ENCODE peak calls at places on chromosomes 12 and 14, in five cellular contexts. I, V, T, B and Z are unnamed samples.

GRCh38 chr12:46523863-46524770 is 151.5 kb upstream of the SLC38A2 start:
- DNase-seq in I (no peak), V (peak; percentile 96), T (no peak), B (peak; percentile 86), Z (no peak)

GRCh38 chr12:88952543-88952942 is 372.3 kb upstream of the KITLG start:
- DNase-seq in I (no peak), V (peak; percentile 46), T (peak; percentile 54), B (no peak), Z (peak; percentile 41)

GRCh38 chr12:59780605-59781135 is 184.8 kb downstream of the SLC16A7 start:
- DNase-seq in I (no peak), V (peak; percentile 18), T (no peak), B (no peak), Z (no peak)

GRCh38 chr12:48861111-48861510 is 4.6 kb downstream of the RND1 start:
- DNase-seq in I (no peak), V (no peak), T (no peak), B (no peak), Z (no peak)

GRCh38 chr14:78933948-78934524 is 763.9 kb downstream of the NRXN3 start:
- DNase-seq in I (no peak), V (peak; percentile 42), T (no peak), B (peak; percentile 13), Z (no peak)

GRCh38 chr12:25382311-25383106 is 131.8 kb upstream of the KRAS start:
- DNase-seq in I (no peak), V (no peak), T (no peak), B (no peak), Z (peak; percentile 39)

GRCh38 chr12:26987634-26988424 is 26.4 kb downstream of the TM7SF3 start:
- DNase-seq in I (no peak), V (no peak), T (no peak), B (peak; percentile 27), Z (no peak)

GRCh38 chr14:40447032-40447431 is 1014.8 kb upstream of the FBXO33 start:
- DNase-seq in I (no peak), V (no peak), T (no peak), B (no peak), Z (no peak)

GRCh38 chr12:64120568-64120967 is 101.5 kb downstream of the KICS2 start:
- DNase-seq in I (no peak), V (no peak), T (no peak), B (no peak), Z (no peak)

GRCh38 chr12:56413392-56413791 is 35.8 kb downstream of the TIMELESS start:
- DNase-seq in I (no peak), V (no peak), T (no peak), B (peak; percentile 11), Z (no peak)

GRCh38 chr14:100822921-100823320 is 3.0 kb upstream of the MEG3 start:
- DNase-seq in I (no peak), V (no peak), T (no peak), B (no peak), Z (no peak)

GRCh38 chr14:93962701-93963601 is 13.4 kb downstream of the ASB2 start:
- DNase-seq in I (no peak), V (no peak), T (no peak), B (no peak), Z (peak; percentile 75)

GRCh38 chr14:34420547-34421150 is 41.4 kb downstream of the SPTSSA start:
- DNase-seq in I (no peak), V (no peak), T (no peak), B (no peak), Z (no peak)

GRCh38 chr12:121806556-121807308 is 2.9 kb downstream of the SETD1B start:
- DNase-seq in I (no peak), V (peak; percentile 51), T (no peak), B (peak; percentile 67), Z (no peak)

GRCh38 chr12:107543841-107544240 is 141.8 kb upstream of the PWP1 start:
- DNase-seq in I (no peak), V (no peak), T (no peak), B (no peak), Z (no peak)

DNA sequence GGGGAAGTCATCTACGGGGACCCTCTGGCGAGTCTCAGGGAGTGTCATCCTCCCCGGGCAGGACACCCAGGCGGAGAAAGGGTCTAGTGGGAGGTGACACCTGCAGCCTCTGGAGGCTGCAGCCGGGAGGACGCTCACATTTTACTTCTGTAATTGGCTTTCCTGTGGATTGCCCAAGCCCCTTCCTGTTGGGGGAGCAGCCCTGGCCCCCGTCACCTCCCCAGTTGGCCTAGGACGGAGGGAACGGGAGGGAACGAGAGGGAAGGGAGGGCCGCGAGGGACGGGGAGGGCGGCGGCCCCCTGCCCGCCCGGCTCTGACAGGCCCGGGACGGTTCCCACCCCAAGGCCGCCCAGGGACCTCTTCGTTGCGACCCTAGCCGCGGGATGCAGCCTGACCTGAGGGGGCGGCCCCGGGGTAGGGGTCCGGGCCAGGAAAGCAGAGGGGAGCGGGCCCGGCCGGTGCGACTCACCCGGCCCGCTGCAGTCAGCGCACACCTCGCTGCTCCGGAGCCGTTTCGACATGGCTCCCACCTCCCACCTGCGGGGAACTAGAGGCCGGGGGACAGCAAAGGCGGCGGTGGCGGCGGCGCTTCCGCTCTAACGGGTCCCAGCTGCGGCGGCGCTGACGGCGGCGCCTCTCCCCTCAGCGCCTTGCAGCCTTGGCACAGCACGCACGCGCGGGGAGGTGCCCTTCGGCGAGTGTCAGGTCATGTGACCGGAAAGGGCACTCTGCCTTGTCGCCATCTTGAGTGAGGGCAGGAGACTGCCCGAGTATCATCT is at the start of gene GIT2:
- DNase-seq in I (peak; percentile 97), V (peak; percentile 95), T (peak; percentile 95), B (peak; percentile 96), Z (peak; percentile 95)
- TF ChIP-seq EP300 in I (no peak), V (no peak), T (no peak), B (no peak), Z (no peak)

DNA sequence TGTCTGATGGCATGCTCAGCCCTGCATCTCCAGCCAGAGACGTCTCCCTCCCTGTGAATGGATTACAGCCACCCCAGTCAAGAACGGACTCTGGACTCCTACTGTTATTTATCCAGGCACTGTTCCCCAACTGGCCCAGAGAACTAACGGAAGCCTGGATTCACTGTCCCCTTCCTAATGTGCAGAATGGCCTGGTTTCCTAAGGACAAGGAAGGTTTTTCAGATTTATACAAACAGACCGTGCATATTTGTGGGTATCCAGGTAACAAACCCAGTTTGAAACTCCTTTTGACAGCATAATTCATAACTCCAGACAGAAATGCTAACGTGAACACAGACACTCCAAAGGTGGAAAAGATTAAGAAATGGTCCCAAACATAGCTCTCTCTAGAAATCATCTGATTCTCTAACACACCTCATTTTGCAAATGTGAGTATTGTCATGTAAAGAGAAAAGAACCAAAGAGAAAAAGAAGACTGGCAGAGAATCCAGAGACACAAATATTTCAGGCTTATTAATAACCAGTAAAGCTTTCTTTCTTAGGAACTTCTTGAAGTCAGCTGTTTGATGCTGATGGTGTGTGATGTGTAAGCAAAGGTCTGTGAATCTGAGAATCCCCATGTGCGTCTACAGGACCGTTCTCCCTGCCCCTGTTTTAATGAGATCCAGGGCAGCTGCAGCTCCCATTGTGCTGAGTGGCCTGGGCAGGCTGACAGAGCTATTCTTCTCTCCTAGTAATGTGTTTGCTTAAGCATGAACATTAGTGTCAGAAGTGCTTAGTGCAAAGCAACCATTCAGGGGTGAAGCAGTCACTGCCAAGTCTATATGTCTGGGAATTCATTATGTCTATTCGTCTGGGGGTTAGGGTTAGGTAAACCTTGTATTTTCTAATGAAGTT is 86.8 kb upstream of the HIF1A start:
- DNase-seq in I (no peak), V (no peak), T (no peak), B (no peak), Z (no peak)
- TF ChIP-seq EP300 in I (no peak), V (no peak), T (no peak), B (no peak), Z (no peak)

GRCh38 chr14:22976620-22977433 is 5.5 kb downstream of the AJUBA start:
- DNase-seq in I (no peak), V (peak; percentile 83), T (peak; percentile 48), B (no peak), Z (peak; percentile 31)
- TF ChIP-seq EP300 in I (no peak), V (peak; percentile 49), T (no peak), B (no peak), Z (no peak)

GRCh38 chr14:73250781-73251500 is 13.6 kb downstream of the PAPLN start:
- DNase-seq in I (no peak), V (no peak), T (no peak), B (no peak), Z (no peak)
- TF ChIP-seq EP300 in I (no peak), V (no peak), T (no peak), B (no peak), Z (no peak)